ENCODE peak calls at places on chromosomes 16 and 17, in four cellular contexts. One of them, this sample, is unnamed.

GRCh38 chr16:70592106-70592571 is 54.2 kb upstream of the IL34 start:
- DNase-seq in HepG2: no peak
- DNase-seq in GM12878: no peak
- DNase-seq in SK-N-SH: no peak
- DNase-seq in this sample: no peak

GRCh38 chr17:66711936-66712335 is 123.0 kb upstream of the CACNG5 start:
- DNase-seq in HepG2: peak; percentile 71
- DNase-seq in GM12878: no peak
- DNase-seq in SK-N-SH: no peak
- DNase-seq in this sample: peak; percentile 23

GRCh38 chr16:27945233-27945975 is 118.1 kb downstream of the GSG1L start:
- DNase-seq in HepG2: no peak
- DNase-seq in GM12878: no peak
- DNase-seq in SK-N-SH: peak; percentile 46
- DNase-seq in this sample: no peak

GRCh38 chr16:5028950-5029475 is 4.7 kb downstream of the NAGPA start:
- DNase-seq in HepG2: no peak
- DNase-seq in GM12878: no peak
- DNase-seq in SK-N-SH: no peak
- DNase-seq in this sample: no peak

GRCh38 chr17:82403662-82404660 is 14.2 kb upstream of the HEXD start:
- DNase-seq in HepG2: no peak
- DNase-seq in GM12878: no peak
- DNase-seq in SK-N-SH: no peak
- DNase-seq in this sample: no peak

GRCh38 chr17:50892101-50892776 is 26.1 kb upstream of the TOB1 start:
- DNase-seq in HepG2: peak; percentile 72
- DNase-seq in GM12878: no peak
- DNase-seq in SK-N-SH: no peak
- DNase-seq in this sample: no peak

GRCh38 chr16:1923299-1924034 is 5.3 kb upstream of the HS3ST6 start:
- DNase-seq in HepG2: peak; percentile 50
- DNase-seq in GM12878: no peak
- DNase-seq in SK-N-SH: peak; percentile 58
- DNase-seq in this sample: peak; percentile 69

GRCh38 chr17:59756236-59756818 is 48.9 kb downstream of the VMP1 start:
- DNase-seq in HepG2: peak; percentile 88
- DNase-seq in GM12878: no peak
- DNase-seq in SK-N-SH: no peak
- DNase-seq in this sample: no peak

GRCh38 chr17:72788950-72789585 is 303.4 kb downstream of the SLC39A11 start:
- DNase-seq in HepG2: peak; percentile 85
- DNase-seq in GM12878: no peak
- DNase-seq in SK-N-SH: no peak
- DNase-seq in this sample: no peak

GRCh38 chr16:56965149-56965938 is 3.6 kb downstream of the CETP start:
- DNase-seq in HepG2: no peak
- DNase-seq in GM12878: no peak
- DNase-seq in SK-N-SH: no peak
- DNase-seq in this sample: no peak

GRCh38 chr16:30087181-30087898 is 4.4 kb downstream of the TBX6 start:
- DNase-seq in HepG2: no peak
- DNase-seq in GM12878: no peak
- DNase-seq in SK-N-SH: no peak
- DNase-seq in this sample: peak; percentile 20

GRCh38 chr17:57877803-57878202 is 28.0 kb upstream of the MRPS23 start:
- DNase-seq in HepG2: no peak
- DNase-seq in GM12878: no peak
- DNase-seq in SK-N-SH: no peak
- DNase-seq in this sample: no peak

GRCh38 chr17:63113167-63113566 is 147.1 kb downstream of the TANC2 start:
- DNase-seq in HepG2: peak; percentile 19
- DNase-seq in GM12878: no peak
- DNase-seq in SK-N-SH: no peak
- DNase-seq in this sample: peak; percentile 11

GRCh38 chr17:60622961-60623360 is 23.0 kb downstream of the PPM1D start:
- DNase-seq in HepG2: no peak
- DNase-seq in GM12878: no peak
- DNase-seq in SK-N-SH: no peak
- DNase-seq in this sample: no peak

GRCh38 chr16:58536278-58536677 is 21.0 kb downstream of the SETD6 start:
- DNase-seq in HepG2: no peak
- DNase-seq in GM12878: no peak
- DNase-seq in SK-N-SH: no peak
- DNase-seq in this sample: no peak

GRCh38 chr16:65044861-65045260 is 77.0 kb downstream of the CDH11 start:
- DNase-seq in HepG2: no peak
- DNase-seq in GM12878: no peak
- DNase-seq in SK-N-SH: no peak
- DNase-seq in this sample: no peak

GRCh38 chr17:74863420-74864296 is 4.0 kb upstream of the GRIN2C start:
- DNase-seq in HepG2: no peak
- DNase-seq in GM12878: no peak
- DNase-seq in SK-N-SH: no peak
- DNase-seq in this sample: no peak

GRCh38 chr17:44757918-44758413 is 822 bp upstream of the ADAM11 start:
- DNase-seq in HepG2: no peak
- DNase-seq in GM12878: no peak
- DNase-seq in SK-N-SH: no peak
- DNase-seq in this sample: no peak

GRCh38 chr16:64882385-64882784 is 239.5 kb downstream of the CDH11 start:
- DNase-seq in HepG2: no peak
- DNase-seq in GM12878: no peak
- DNase-seq in SK-N-SH: no peak
- DNase-seq in this sample: no peak

GRCh38 chr16:28623172-28623711 is 13.4 kb upstream of the SULT1A1 start:
- DNase-seq in HepG2: no peak
- DNase-seq in GM12878: no peak
- DNase-seq in SK-N-SH: no peak
- DNase-seq in this sample: no peak

GRCh38 chr17:19009970-19010369 is 5.4 kb upstream of the FAM83G start:
- DNase-seq in HepG2: no peak
- DNase-seq in GM12878: no peak
- DNase-seq in SK-N-SH: no peak
- DNase-seq in this sample: no peak

GRCh38 chr17:82333279-82334171 is at the start of gene SECTM1:
- DNase-seq in HepG2: no peak
- DNase-seq in GM12878: no peak
- DNase-seq in SK-N-SH: peak; percentile 77
- DNase-seq in this sample: no peak

DNA sequence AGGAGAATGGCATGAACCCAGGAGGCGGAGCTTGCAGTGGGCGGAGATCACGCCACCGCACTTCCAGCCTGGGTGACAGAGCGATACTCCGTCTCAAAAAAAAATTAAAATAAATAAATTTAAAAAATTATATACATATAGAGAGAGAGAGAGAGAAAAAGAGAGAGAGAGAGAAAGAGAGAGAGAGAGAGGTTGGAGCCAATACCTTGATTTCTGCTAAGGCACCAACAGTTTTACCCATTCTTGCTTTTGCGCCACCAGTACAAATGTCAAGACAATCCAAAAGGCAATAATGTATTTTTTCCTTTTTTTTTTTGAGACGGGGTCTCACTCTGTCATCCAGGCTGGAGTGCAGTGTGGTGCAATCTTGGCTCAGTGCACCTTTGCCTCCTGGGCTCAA is 17.2 kb downstream of the BRIP1 start:
- DNase-seq in HepG2: no peak
- DNase-seq in GM12878: no peak
- DNase-seq in SK-N-SH: no peak
- DNase-seq in this sample: no peak
- TF ChIP-seq JUND in HepG2: no peak
- TF ChIP-seq JUND in GM12878: no peak
- TF ChIP-seq JUND in SK-N-SH: no peak
- TF ChIP-seq JUND in this sample: no peak

GRCh38 chr17:76871668-76872067 is 3.5 kb downstream of the MGAT5B start:
- DNase-seq in HepG2: no peak
- DNase-seq in GM12878: no peak
- DNase-seq in SK-N-SH: no peak
- DNase-seq in this sample: no peak

GRCh38 chr17:76872874-76873221 is 4.6 kb downstream of the MGAT5B start:
- DNase-seq in HepG2: no peak
- DNase-seq in GM12878: no peak
- DNase-seq in SK-N-SH: no peak
- DNase-seq in this sample: no peak

GRCh38 chr17:76869878-76870714 is 1.9 kb downstream of the MGAT5B start:
- DNase-seq in HepG2: no peak
- DNase-seq in GM12878: no peak
- DNase-seq in SK-N-SH: no peak
- DNase-seq in this sample: peak; percentile 55

GRCh38 chr17:76873856-76874255 is 5.7 kb downstream of the MGAT5B start:
- DNase-seq in HepG2: no peak
- DNase-seq in GM12878: no peak
- DNase-seq in SK-N-SH: no peak
- DNase-seq in this sample: no peak

DNA sequence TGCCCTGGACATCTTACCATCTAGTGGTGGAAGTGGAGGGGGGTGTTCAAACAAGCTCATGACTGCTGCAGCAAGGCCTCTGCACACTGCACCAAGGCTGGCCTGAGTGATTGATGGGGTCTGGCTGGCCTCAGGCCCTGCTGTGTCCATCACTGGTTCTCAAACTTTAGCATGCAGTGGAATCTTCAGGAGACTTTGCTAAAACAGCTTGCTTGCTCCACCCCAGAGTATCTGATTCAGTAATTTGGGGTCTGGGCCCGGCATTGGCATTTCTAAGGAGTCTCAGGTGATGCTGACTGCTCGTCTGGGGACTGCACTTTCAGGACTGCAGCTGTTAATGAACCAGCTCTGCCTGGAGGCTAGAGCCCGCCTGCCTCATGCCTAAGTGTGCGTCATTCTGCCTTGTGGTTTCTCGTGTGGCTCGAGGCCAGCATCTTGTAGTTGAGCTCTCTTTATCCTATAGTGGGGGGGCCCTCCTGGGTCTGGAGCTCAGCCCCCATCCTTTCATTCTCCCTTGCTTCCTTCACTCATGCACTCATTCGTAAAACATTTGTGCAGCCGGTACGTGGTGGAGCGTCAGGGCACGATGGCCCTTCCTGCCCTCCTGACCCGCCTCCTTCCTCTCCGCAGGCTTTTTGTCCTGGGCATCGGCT is 4.1 kb downstream of the MGAT5B start:
- DNase-seq in HepG2: no peak
- DNase-seq in GM12878: no peak
- DNase-seq in SK-N-SH: peak; percentile 63
- DNase-seq in this sample: no peak
- TF ChIP-seq SMC3 in HepG2: no peak
- TF ChIP-seq SMC3 in GM12878: no peak
- TF ChIP-seq SMC3 in SK-N-SH: peak; percentile 2
- TF ChIP-seq SMC3 in this sample: no peak

GRCh38 chr17:64947146-64947545 is 27.9 kb upstream of the LRRC37A3 start:
- DNase-seq in HepG2: no peak
- DNase-seq in GM12878: no peak
- DNase-seq in SK-N-SH: no peak
- DNase-seq in this sample: no peak
- TF ChIP-seq JUND in HepG2: no peak
- TF ChIP-seq JUND in GM12878: no peak
- TF ChIP-seq JUND in SK-N-SH: no peak
- TF ChIP-seq JUND in this sample: no peak

GRCh38 chr16:19223235-19223847 is 55.3 kb downstream of the SYT17 start:
- DNase-seq in HepG2: peak; percentile 58
- DNase-seq in GM12878: no peak
- DNase-seq in SK-N-SH: no peak
- DNase-seq in this sample: peak; percentile 35
- TF ChIP-seq SMC3 in HepG2: peak; percentile 56
- TF ChIP-seq SMC3 in GM12878: no peak
- TF ChIP-seq SMC3 in SK-N-SH: no peak
- TF ChIP-seq SMC3 in this sample: peak; percentile 51

GRCh38 chr17:70523407-70523806 is 354.1 kb downstream of the KCNJ2 start:
- DNase-seq in HepG2: no peak
- DNase-seq in GM12878: no peak
- DNase-seq in SK-N-SH: no peak
- DNase-seq in this sample: no peak

GRCh38 chr17:70517808-70518207 is 348.5 kb downstream of the KCNJ2 start:
- DNase-seq in HepG2: no peak
- DNase-seq in GM12878: no peak
- DNase-seq in SK-N-SH: no peak
- DNase-seq in this sample: no peak

GRCh38 chr17:70520447-70520846 is 351.1 kb downstream of the KCNJ2 start:
- DNase-seq in HepG2: no peak
- DNase-seq in GM12878: no peak
- DNase-seq in SK-N-SH: no peak
- DNase-seq in this sample: no peak

GRCh38 chr17:70519300-70519699 is 350.0 kb downstream of the KCNJ2 start:
- DNase-seq in HepG2: no peak
- DNase-seq in GM12878: no peak
- DNase-seq in SK-N-SH: no peak
- DNase-seq in this sample: no peak

DNA sequence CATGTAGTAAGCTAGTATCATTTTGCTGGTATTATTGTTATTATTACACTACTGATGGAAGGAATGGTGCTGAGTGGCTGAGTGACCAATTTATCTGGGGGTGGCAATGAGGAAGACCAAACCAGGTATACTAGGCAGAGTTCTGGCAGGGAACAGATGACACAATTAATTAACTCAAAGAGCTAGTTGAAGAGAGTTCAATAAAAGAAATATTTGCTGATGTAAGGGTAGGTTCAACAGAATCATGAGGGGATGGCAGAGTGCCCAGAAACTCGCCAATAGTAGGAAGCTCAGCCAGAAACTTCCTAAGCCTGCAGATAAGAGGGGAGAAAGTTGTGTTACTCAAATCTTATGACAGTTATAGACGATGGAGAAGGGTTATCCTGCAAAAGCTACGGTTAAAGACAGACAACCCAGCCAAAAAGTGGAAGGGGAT is 352.5 kb downstream of the KCNJ2 start:
- DNase-seq in HepG2: no peak
- DNase-seq in GM12878: no peak
- DNase-seq in SK-N-SH: no peak
- DNase-seq in this sample: no peak
- TF ChIP-seq JUND in HepG2: no peak
- TF ChIP-seq JUND in GM12878: no peak
- TF ChIP-seq JUND in SK-N-SH: no peak
- TF ChIP-seq JUND in this sample: no peak

DNA sequence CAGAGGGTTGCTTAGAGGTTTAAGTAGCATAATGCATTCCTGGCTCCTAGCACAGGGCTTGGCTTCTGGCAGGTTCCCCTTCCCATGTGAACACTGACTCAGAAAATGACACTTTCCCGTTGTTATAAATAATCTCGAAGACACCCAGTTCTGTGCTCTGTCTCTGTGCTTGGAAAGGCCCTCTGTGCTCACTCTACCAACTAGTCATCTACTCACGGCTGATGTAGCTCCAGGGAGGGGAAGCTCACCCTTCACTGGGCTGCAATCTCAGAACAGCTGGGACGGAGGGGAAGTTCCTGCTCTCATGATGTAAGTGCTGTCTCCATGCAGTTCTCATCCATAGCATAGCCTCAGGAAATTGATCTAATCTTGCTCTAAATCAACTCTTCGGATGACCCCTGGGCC is 230.5 kb upstream of the ASIC2 start:
- DNase-seq in HepG2: no peak
- DNase-seq in GM12878: no peak
- DNase-seq in SK-N-SH: no peak
- DNase-seq in this sample: no peak
- TF ChIP-seq SMC3 in HepG2: no peak
- TF ChIP-seq SMC3 in GM12878: no peak
- TF ChIP-seq SMC3 in SK-N-SH: no peak
- TF ChIP-seq SMC3 in this sample: no peak

GRCh38 chr16:61892531-61892930 is 143.7 kb downstream of the CDH8 start:
- DNase-seq in HepG2: no peak
- DNase-seq in GM12878: no peak
- DNase-seq in SK-N-SH: no peak
- DNase-seq in this sample: no peak
- TF ChIP-seq JUND in HepG2: no peak
- TF ChIP-seq JUND in GM12878: no peak
- TF ChIP-seq JUND in SK-N-SH: no peak
- TF ChIP-seq JUND in this sample: no peak